ENCODE peak calls at places on chromosomes 13 and 19, in seven cellular contexts. O, F, E, I, R, J and A are unnamed samples.

GRCh38 chr13:28611021-28611420 is 47.9 kb upstream of the POMP start:
- DNase-seq in O (no peak), F (no peak), E (no peak), I (no peak), R (no peak), J (no peak), A (no peak)

GRCh38 chr13:36297259-36297599 is 385 bp downstream of the CCDC169 start:
- DNase-seq in O (no peak), F (no peak), E (no peak), I (no peak), R (no peak), J (no peak), A (no peak)

GRCh38 chr19:42596391-42597071 is 1.8 kb upstream of the CEACAM8 start:
- DNase-seq in O (peak; percentile 12), F (no peak), E (peak; percentile 60), I (peak; percentile 59), R (no peak), J (no peak), A (no peak)

GRCh38 chr13:36029171-36029570 is 102.0 kb downstream of the DCLK1 start:
- DNase-seq in O (no peak), F (no peak), E (no peak), I (no peak), R (no peak), J (no peak), A (no peak)

GRCh38 chr19:32406161-32407003 is 812 bp downstream of the DPY19L3 start:
- DNase-seq in O (peak; percentile 23), F (no peak), E (peak; percentile 83), I (no peak), R (no peak), J (no peak), A (no peak)

GRCh38 chr19:52638601-52639000 is 446 bp upstream of the ZNF83 start:
- DNase-seq in O (no peak), F (peak; percentile 9), E (peak; percentile 40), I (peak; percentile 54), R (no peak), J (no peak), A (no peak)

GRCh38 chr19:55383789-55384575 is at the start of gene TMEM238:
- DNase-seq in O (peak; percentile 64), F (no peak), E (peak; percentile 90), I (peak; percentile 80), R (peak; percentile 56), J (no peak), A (no peak)

GRCh38 chr13:96403241-96403640 is 313.3 kb downstream of the HS6ST3 start:
- DNase-seq in O (no peak), F (no peak), E (no peak), I (no peak), R (no peak), J (no peak), A (no peak)

GRCh38 chr13:51539887-51540286 is 44.4 kb upstream of the WDFY2 start:
- DNase-seq in O (no peak), F (no peak), E (no peak), I (no peak), R (no peak), J (no peak), A (no peak)

GRCh38 chr19:33795370-33796163 is 1.1 kb upstream of the KCTD15 start:
- DNase-seq in O (peak; percentile 88), F (no peak), E (peak; percentile 93), I (peak; percentile 86), R (peak; percentile 75), J (no peak), A (no peak)

DNA sequence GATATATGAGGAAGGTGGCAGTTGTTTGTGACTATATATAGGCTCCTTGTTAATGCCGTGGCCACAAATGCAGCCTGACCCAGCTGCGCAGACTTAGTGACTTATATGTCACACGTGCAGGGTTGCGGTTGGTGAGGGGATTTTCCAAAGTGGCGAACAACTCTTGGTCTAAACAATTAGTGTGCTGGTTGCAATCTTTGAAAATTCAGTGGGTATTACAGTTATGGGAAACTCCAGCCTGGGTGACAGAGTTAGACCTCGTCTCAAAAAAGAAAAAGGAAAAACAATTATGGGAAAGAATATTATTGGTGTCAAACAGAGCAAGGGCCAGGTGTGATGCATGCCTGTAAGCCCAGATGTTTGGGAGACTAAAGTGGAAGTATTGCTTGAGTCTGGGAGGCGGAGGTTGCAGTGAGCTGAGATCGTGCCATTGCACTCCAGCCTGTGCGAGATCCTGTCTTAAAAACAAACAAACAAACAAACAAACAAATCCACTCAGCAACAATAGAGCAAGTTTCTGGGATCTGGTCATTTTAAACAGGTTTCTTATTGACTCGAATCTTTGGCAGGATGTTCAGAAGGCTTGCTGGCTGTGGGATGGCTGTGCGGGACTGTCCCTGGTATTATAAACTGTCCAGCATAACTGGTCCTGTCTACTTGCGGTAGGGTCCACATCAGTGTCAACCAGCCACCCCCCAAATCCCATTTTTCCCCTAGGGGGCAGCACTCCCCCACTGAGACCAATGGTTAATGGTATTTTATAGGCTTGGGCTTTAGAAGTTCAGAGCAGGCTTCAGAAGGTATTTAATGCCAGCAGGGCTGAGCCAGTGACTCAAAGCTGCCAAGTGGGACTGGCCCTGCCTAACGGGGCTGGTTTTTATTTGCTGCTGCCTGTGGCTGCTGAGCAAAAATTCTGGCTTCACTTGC is 15.4 kb downstream of the RELB start:
- DNase-seq in O (peak; percentile 74), F (peak; percentile 19), E (peak; percentile 92), I (no peak), R (peak; percentile 66), J (no peak), A (no peak)
- TF ChIP-seq CTCF in O (peak; percentile 70), F (peak; percentile 57), E (peak; percentile 94), I (peak; percentile 63), R (peak; percentile 44), J (peak; percentile 50), A (peak; percentile 72)

GRCh38 chr13:112392719-112393118 is 16.6 kb downstream of the SPACA7 start:
- DNase-seq in O (no peak), F (no peak), E (peak; percentile 15), I (no peak), R (no peak), J (no peak), A (no peak)
- TF ChIP-seq CTCF in O (no peak), F (no peak), E (peak; percentile 59), I (no peak), R (no peak), J (no peak), A (no peak)

GRCh38 chr13:30526612-30527217 is 61.0 kb upstream of the HMGB1 start:
- DNase-seq in O (no peak), F (no peak), E (peak; percentile 26), I (no peak), R (no peak), J (no peak), A (no peak)
- TF ChIP-seq CTCF in O (no peak), F (no peak), E (no peak), I (no peak), R (no peak), J (no peak), A (no peak)

GRCh38 chr19:3798137-3798536 is 12.0 kb upstream of the MATK start:
- DNase-seq in O (no peak), F (no peak), E (no peak), I (no peak), R (no peak), J (no peak), A (no peak)

GRCh38 chr19:3804429-3804828 is 18.2 kb upstream of the MATK start:
- DNase-seq in O (no peak), F (no peak), E (no peak), I (no peak), R (no peak), J (no peak), A (no peak)

GRCh38 chr19:3803114-3803888 is 17.1 kb upstream of the MATK start:
- DNase-seq in O (no peak), F (no peak), E (no peak), I (no peak), R (no peak), J (no peak), A (no peak)

GRCh38 chr19:3803986-3804385 is 17.8 kb upstream of the MATK start:
- DNase-seq in O (no peak), F (no peak), E (no peak), I (no peak), R (no peak), J (no peak), A (no peak)

GRCh38 chr19:3801412-3802096 is 15.4 kb upstream of the MATK start:
- DNase-seq in O (no peak), F (no peak), E (peak; percentile 90), I (peak; percentile 66), R (no peak), J (no peak), A (peak; percentile 52)
- TF ChIP-seq CTCF in O (no peak), F (no peak), E (peak; percentile 52), I (peak; percentile 20), R (no peak), J (no peak), A (no peak)

GRCh38 chr19:15120135-15121026 is 13.2 kb downstream of the SYDE1 start:
- DNase-seq in O (no peak), F (no peak), E (peak; percentile 52), I (no peak), R (no peak), J (no peak), A (no peak)
- TF ChIP-seq CTCF in O (no peak), F (no peak), E (peak; percentile 48), I (no peak), R (no peak), J (no peak), A (no peak)

GRCh38 chr13:102868366-102868936 is 22.6 kb downstream of the ERCC5 start:
- DNase-seq in O (no peak), F (no peak), E (no peak), I (no peak), R (no peak), J (no peak), A (no peak)

GRCh38 chr13:102869948-102870676 is 24.3 kb downstream of the ERCC5 start:
- DNase-seq in O (no peak), F (no peak), E (no peak), I (no peak), R (no peak), J (no peak), A (no peak)

GRCh38 chr13:102872131-102872530 is 26.3 kb downstream of the ERCC5 start:
- DNase-seq in O (no peak), F (no peak), E (no peak), I (no peak), R (no peak), J (no peak), A (no peak)

GRCh38 chr13:102872531-102872930 is 26.7 kb downstream of the ERCC5 start:
- DNase-seq in O (no peak), F (no peak), E (no peak), I (no peak), R (no peak), J (no peak), A (no peak)

DNA sequence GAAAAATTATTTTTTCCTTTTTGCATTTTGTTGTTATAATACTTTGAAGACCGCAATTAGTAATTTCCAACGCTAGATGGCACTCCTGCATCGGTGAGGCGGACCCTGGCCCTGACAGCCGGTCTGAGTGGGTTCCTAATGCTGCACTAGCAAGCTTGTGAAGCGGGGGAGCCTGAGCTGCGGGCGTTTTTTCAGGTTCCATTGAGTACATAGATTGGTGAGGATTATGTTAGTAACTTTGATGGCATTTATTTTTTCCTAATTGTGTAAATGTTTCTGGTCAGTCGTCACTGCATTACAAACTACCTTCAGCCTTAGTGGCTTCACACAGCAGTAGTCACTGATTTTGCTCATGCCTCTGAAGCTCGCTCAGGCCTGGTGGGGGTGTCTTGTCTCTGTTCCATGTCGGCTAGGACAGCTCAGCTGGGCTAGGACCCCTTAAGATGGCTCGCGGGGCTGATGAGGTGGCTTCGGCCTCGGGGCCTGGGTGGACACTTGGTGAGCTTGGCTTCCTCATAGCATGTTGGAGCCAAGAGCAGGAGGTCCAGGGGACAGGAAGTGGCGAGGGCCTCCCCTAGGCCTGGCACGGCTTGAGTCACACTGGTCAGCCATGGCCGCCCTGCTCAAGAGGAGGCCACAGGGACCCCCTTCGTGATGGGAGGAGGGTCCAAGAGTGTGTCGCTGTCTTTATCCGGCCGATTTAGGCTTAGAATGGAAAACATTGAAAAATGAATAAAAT is 25.0 kb downstream of the ERCC5 start:
- DNase-seq in O (peak; percentile 55), F (no peak), E (peak; percentile 83), I (peak; percentile 62), R (peak; percentile 45), J (no peak), A (no peak)
- TF ChIP-seq CTCF in O (peak; percentile 65), F (peak; percentile 71), E (peak; percentile 93), I (peak; percentile 66), R (peak; percentile 22), J (peak; percentile 65), A (peak; percentile 95)